ENCODE peak calls at places on chromosomes 16 and 17, in nine cellular contexts. One of them, this sample, is unnamed.

GRCh38 chr17:27952366-27952765 is 59.2 kb upstream of the LYRM9 start:
- DNase-seq in endothelial cell of umbilical vein: no peak
- DNase-seq in A549: no peak
- DNase-seq in WERI-Rb-1: no peak
- DNase-seq in fibroblast of the aortic adventitia: no peak
- DNase-seq in pancreas: no peak
- DNase-seq in heart left ventricle: no peak
- DNase-seq in right atrium auricular region: no peak
- DNase-seq in AG04449: no peak
- DNase-seq in this sample: no peak

GRCh38 chr17:82520041-82520910 is 744 bp downstream of the FOXK2 start:
- DNase-seq in right atrium auricular region: no peak
- DNase-seq in endothelial cell of umbilical vein: no peak
- DNase-seq in A549: no peak
- DNase-seq in heart left ventricle: no peak
- DNase-seq in pancreas: peak
- DNase-seq in WERI-Rb-1: peak
- DNase-seq in fibroblast of the aortic adventitia: peak
- DNase-seq in AG04449: no peak
- DNase-seq in this sample: peak

GRCh38 chr17:42282478-42283080 is 5.7 kb upstream of the STAT5A start:
- DNase-seq in right atrium auricular region: peak
- DNase-seq in heart left ventricle: no peak
- DNase-seq in AG04449: no peak
- DNase-seq in A549: no peak
- DNase-seq in endothelial cell of umbilical vein: no peak
- DNase-seq in WERI-Rb-1: peak
- DNase-seq in fibroblast of the aortic adventitia: no peak
- DNase-seq in pancreas: no peak
- DNase-seq in this sample: no peak

GRCh38 chr17:50203086-50203485 is 1.7 kb upstream of the COL1A1 start:
- DNase-seq in AG04449: no peak
- DNase-seq in heart left ventricle: no peak
- DNase-seq in WERI-Rb-1: no peak
- DNase-seq in endothelial cell of umbilical vein: no peak
- DNase-seq in fibroblast of the aortic adventitia: peak
- DNase-seq in pancreas: no peak
- DNase-seq in right atrium auricular region: no peak
- DNase-seq in A549: no peak
- DNase-seq in this sample: peak

GRCh38 chr17:39822051-39822450 is 42.1 kb downstream of the IKZF3 start:
- DNase-seq in pancreas: no peak
- DNase-seq in heart left ventricle: no peak
- DNase-seq in A549: no peak
- DNase-seq in fibroblast of the aortic adventitia: no peak
- DNase-seq in WERI-Rb-1: no peak
- DNase-seq in right atrium auricular region: no peak
- DNase-seq in endothelial cell of umbilical vein: no peak
- DNase-seq in AG04449: no peak
- DNase-seq in this sample: no peak

GRCh38 chr16:53611151-53611802 is 92.4 kb downstream of the RPGRIP1L start:
- DNase-seq in fibroblast of the aortic adventitia: no peak
- DNase-seq in AG04449: no peak
- DNase-seq in WERI-Rb-1: peak
- DNase-seq in right atrium auricular region: no peak
- DNase-seq in endothelial cell of umbilical vein: no peak
- DNase-seq in A549: no peak
- DNase-seq in heart left ventricle: no peak
- DNase-seq in pancreas: no peak
- DNase-seq in this sample: no peak

GRCh38 chr17:9258115-9259020 is 237.1 kb downstream of the NTN1 start:
- DNase-seq in endothelial cell of umbilical vein: peak
- DNase-seq in AG04449: no peak
- DNase-seq in heart left ventricle: no peak
- DNase-seq in right atrium auricular region: no peak
- DNase-seq in A549: no peak
- DNase-seq in fibroblast of the aortic adventitia: no peak
- DNase-seq in WERI-Rb-1: no peak
- DNase-seq in pancreas: no peak
- DNase-seq in this sample: no peak

GRCh38 chr17:38427160-38427949 is 909 bp upstream of the ARHGAP23 start:
- DNase-seq in right atrium auricular region: no peak
- DNase-seq in WERI-Rb-1: no peak
- DNase-seq in endothelial cell of umbilical vein: no peak
- DNase-seq in A549: no peak
- DNase-seq in fibroblast of the aortic adventitia: no peak
- DNase-seq in heart left ventricle: no peak
- DNase-seq in pancreas: no peak
- DNase-seq in AG04449: no peak
- DNase-seq in this sample: no peak

GRCh38 chr17:42407289-42407836 is 15.7 kb downstream of the CAVIN1 start:
- DNase-seq in endothelial cell of umbilical vein: peak
- DNase-seq in A549: peak
- DNase-seq in heart left ventricle: peak
- DNase-seq in WERI-Rb-1: peak
- DNase-seq in pancreas: peak
- DNase-seq in AG04449: no peak
- DNase-seq in right atrium auricular region: peak
- DNase-seq in fibroblast of the aortic adventitia: peak
- DNase-seq in this sample: peak

GRCh38 chr17:40566027-40566426 is 755 bp upstream of the CCR7 start:
- DNase-seq in A549: no peak
- DNase-seq in right atrium auricular region: no peak
- DNase-seq in AG04449: no peak
- DNase-seq in fibroblast of the aortic adventitia: no peak
- DNase-seq in WERI-Rb-1: no peak
- DNase-seq in heart left ventricle: no peak
- DNase-seq in pancreas: no peak
- DNase-seq in endothelial cell of umbilical vein: no peak
- DNase-seq in this sample: no peak

GRCh38 chr16:54503436-54503835 is 216.8 kb upstream of the IRX3 start:
- DNase-seq in AG04449: no peak
- DNase-seq in endothelial cell of umbilical vein: no peak
- DNase-seq in right atrium auricular region: no peak
- DNase-seq in WERI-Rb-1: no peak
- DNase-seq in pancreas: no peak
- DNase-seq in heart left ventricle: no peak
- DNase-seq in fibroblast of the aortic adventitia: peak
- DNase-seq in A549: no peak
- DNase-seq in this sample: peak

GRCh38 chr16:9446471-9447194 is 355.2 kb downstream of the HAPSTR1 start:
- DNase-seq in A549: no peak
- DNase-seq in right atrium auricular region: no peak
- DNase-seq in pancreas: no peak
- DNase-seq in fibroblast of the aortic adventitia: no peak
- DNase-seq in WERI-Rb-1: no peak
- DNase-seq in endothelial cell of umbilical vein: no peak
- DNase-seq in AG04449: no peak
- DNase-seq in heart left ventricle: peak
- DNase-seq in this sample: no peak

GRCh38 chr17:35407531-35407930 is 24.8 kb downstream of the SLFN12 start:
- DNase-seq in AG04449: no peak
- DNase-seq in heart left ventricle: no peak
- DNase-seq in A549: no peak
- DNase-seq in WERI-Rb-1: no peak
- DNase-seq in pancreas: no peak
- DNase-seq in endothelial cell of umbilical vein: no peak
- DNase-seq in right atrium auricular region: no peak
- DNase-seq in fibroblast of the aortic adventitia: no peak
- DNase-seq in this sample: no peak

GRCh38 chr17:15348030-15348429 is 6.6 kb upstream of the TEKT3 start:
- DNase-seq in fibroblast of the aortic adventitia: peak
- DNase-seq in endothelial cell of umbilical vein: no peak
- DNase-seq in A549: no peak
- DNase-seq in right atrium auricular region: no peak
- DNase-seq in heart left ventricle: no peak
- DNase-seq in pancreas: no peak
- DNase-seq in AG04449: no peak
- DNase-seq in WERI-Rb-1: no peak
- DNase-seq in this sample: no peak

GRCh38 chr16:81885976-81886586 is 107.0 kb downstream of the PLCG2 start:
- DNase-seq in A549: peak
- DNase-seq in pancreas: no peak
- DNase-seq in heart left ventricle: no peak
- DNase-seq in fibroblast of the aortic adventitia: peak
- DNase-seq in WERI-Rb-1: peak
- DNase-seq in endothelial cell of umbilical vein: peak
- DNase-seq in AG04449: no peak
- DNase-seq in right atrium auricular region: no peak
- DNase-seq in this sample: peak

GRCh38 chr16:81431554-81432353 is 12.9 kb upstream of the CMIP start:
- DNase-seq in A549: no peak
- DNase-seq in WERI-Rb-1: no peak
- DNase-seq in fibroblast of the aortic adventitia: peak
- DNase-seq in right atrium auricular region: peak
- DNase-seq in heart left ventricle: peak
- DNase-seq in pancreas: no peak
- DNase-seq in AG04449: peak
- DNase-seq in endothelial cell of umbilical vein: no peak
- DNase-seq in this sample: peak

GRCh38 chr17:76384222-76384986 is at the start of gene SPHK1:
- DNase-seq in WERI-Rb-1: peak
- DNase-seq in right atrium auricular region: no peak
- DNase-seq in pancreas: peak
- DNase-seq in heart left ventricle: peak
- DNase-seq in fibroblast of the aortic adventitia: peak
- DNase-seq in A549: peak
- DNase-seq in endothelial cell of umbilical vein: peak
- DNase-seq in AG04449: no peak
- DNase-seq in this sample: peak

GRCh38 chr17:76492250-76492988 is 8.8 kb downstream of the RHBDF2 start:
- DNase-seq in heart left ventricle: no peak
- DNase-seq in WERI-Rb-1: no peak
- DNase-seq in fibroblast of the aortic adventitia: no peak
- DNase-seq in endothelial cell of umbilical vein: no peak
- DNase-seq in A549: no peak
- DNase-seq in pancreas: peak
- DNase-seq in AG04449: no peak
- DNase-seq in right atrium auricular region: no peak
- DNase-seq in this sample: no peak

DNA sequence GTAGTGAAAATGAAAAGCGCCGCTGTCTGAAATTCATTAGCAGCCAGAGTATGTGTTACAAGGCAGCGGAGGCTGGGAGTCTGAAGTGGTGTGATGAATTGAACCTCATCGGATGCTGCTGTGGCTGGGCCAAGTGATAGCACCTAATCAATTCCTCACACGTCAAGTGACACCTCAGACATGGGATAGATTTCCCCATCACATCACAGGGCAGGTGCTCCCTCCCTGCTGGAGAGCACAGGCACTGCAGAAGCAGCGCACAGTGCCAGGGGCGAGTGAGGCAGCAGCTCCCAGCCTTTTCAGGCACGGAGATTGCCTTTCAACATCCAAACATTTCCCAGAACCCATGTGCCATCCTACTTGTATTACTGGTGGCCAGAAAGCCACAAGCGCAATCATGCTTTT is 32.2 kb downstream of the DRC3 start:
- DNase-seq in A549: peak
- DNase-seq in AG04449: no peak
- DNase-seq in fibroblast of the aortic adventitia: no peak
- DNase-seq in endothelial cell of umbilical vein: no peak
- DNase-seq in pancreas: no peak
- DNase-seq in right atrium auricular region: no peak
- DNase-seq in heart left ventricle: no peak
- DNase-seq in WERI-Rb-1: no peak
- DNase-seq in this sample: no peak
- TF ChIP-seq CTCF in A549: no peak
- TF ChIP-seq CTCF in AG04449: peak
- TF ChIP-seq CTCF in fibroblast of the aortic adventitia: peak
- TF ChIP-seq CTCF in endothelial cell of umbilical vein: no peak
- TF ChIP-seq CTCF in pancreas: no peak
- TF ChIP-seq CTCF in right atrium auricular region: peak
- TF ChIP-seq CTCF in heart left ventricle: peak
- TF ChIP-seq CTCF in WERI-Rb-1: peak
- TF ChIP-seq CTCF in this sample: peak

GRCh38 chr17:75086496-75087181 is 1.1 kb upstream of the SLC16A5 start:
- DNase-seq in pancreas: no peak
- DNase-seq in AG04449: no peak
- DNase-seq in right atrium auricular region: no peak
- DNase-seq in fibroblast of the aortic adventitia: no peak
- DNase-seq in WERI-Rb-1: no peak
- DNase-seq in heart left ventricle: no peak
- DNase-seq in endothelial cell of umbilical vein: no peak
- DNase-seq in A549: no peak
- DNase-seq in this sample: no peak
- H3K4me3 ChIP-seq in pancreas: no peak
- H3K4me3 ChIP-seq in AG04449: no peak
- H3K4me3 ChIP-seq in right atrium auricular region: no peak
- H3K4me3 ChIP-seq in fibroblast of the aortic adventitia: no peak
- H3K4me3 ChIP-seq in WERI-Rb-1: no peak
- H3K4me3 ChIP-seq in heart left ventricle: no peak
- H3K4me3 ChIP-seq in endothelial cell of umbilical vein: no peak
- H3K4me3 ChIP-seq in A549: peak
- H3K4me3 ChIP-seq in this sample: no peak

DNA sequence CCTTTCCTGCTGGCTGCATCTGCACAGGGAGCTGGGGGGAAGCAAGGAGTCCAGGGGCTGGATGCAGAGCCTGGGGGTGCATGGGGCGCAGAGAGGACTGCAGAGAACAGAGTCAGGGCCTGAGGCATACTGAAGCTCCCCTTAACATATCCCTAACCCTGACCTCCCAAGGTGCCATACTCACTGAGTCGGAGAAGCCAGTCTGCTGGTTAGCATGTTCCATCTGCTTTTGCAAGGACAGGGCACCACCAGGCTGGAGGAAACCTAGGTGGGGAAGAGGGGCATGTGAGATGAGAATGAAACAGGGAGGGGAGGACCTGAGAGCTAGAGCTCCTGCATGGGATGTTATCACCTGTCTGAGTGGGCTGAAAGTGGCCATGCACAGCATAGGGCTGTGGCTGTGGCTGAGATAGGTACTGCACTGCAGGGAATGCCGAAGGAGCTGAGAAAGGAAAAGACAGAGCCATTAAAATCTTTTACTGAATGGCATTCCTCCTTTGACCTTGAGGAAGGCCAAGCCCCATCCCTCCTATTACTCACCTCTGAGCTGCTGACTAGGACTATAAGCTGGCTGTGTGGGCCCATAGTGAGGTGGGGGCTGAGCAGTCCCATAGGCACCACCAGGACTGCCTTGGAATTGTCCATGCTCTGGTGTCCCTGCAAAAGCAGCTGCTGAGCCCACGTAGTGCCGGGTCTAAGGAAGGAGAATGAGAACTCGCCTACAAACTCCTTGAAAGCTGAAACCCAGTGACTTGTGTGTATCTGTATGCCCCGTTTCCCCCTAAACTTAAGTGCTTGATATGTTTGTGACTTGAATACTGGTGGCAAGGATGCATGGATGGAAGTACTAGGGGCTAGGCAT is 1.9 kb downstream of the GPS2 start:
- DNase-seq in fibroblast of the aortic adventitia: no peak
- DNase-seq in right atrium auricular region: no peak
- DNase-seq in AG04449: no peak
- DNase-seq in heart left ventricle: no peak
- DNase-seq in WERI-Rb-1: no peak
- DNase-seq in A549: peak
- DNase-seq in endothelial cell of umbilical vein: no peak
- DNase-seq in pancreas: no peak
- DNase-seq in this sample: no peak
- TF ChIP-seq CTCF in fibroblast of the aortic adventitia: peak
- TF ChIP-seq CTCF in right atrium auricular region: no peak
- TF ChIP-seq CTCF in AG04449: no peak
- TF ChIP-seq CTCF in heart left ventricle: no peak
- TF ChIP-seq CTCF in WERI-Rb-1: peak
- TF ChIP-seq CTCF in A549: no peak
- TF ChIP-seq CTCF in endothelial cell of umbilical vein: peak
- TF ChIP-seq CTCF in pancreas: no peak
- TF ChIP-seq CTCF in this sample: no peak

GRCh38 chr16:67993207-67994036 is 5.9 kb downstream of the DPEP2 start:
- DNase-seq in heart left ventricle: peak
- DNase-seq in A549: peak
- DNase-seq in fibroblast of the aortic adventitia: peak
- DNase-seq in pancreas: peak
- DNase-seq in AG04449: no peak
- DNase-seq in WERI-Rb-1: peak
- DNase-seq in right atrium auricular region: peak
- DNase-seq in endothelial cell of umbilical vein: peak
- DNase-seq in this sample: peak
- H3K4me3 ChIP-seq in heart left ventricle: peak
- H3K4me3 ChIP-seq in A549: peak
- H3K4me3 ChIP-seq in fibroblast of the aortic adventitia: peak
- H3K4me3 ChIP-seq in pancreas: peak
- H3K4me3 ChIP-seq in AG04449: peak
- H3K4me3 ChIP-seq in WERI-Rb-1: no peak
- H3K4me3 ChIP-seq in right atrium auricular region: peak
- H3K4me3 ChIP-seq in endothelial cell of umbilical vein: no peak
- H3K4me3 ChIP-seq in this sample: peak